ENCODE peak calls at places on chromosomes 6 and 20, in six cellular contexts. One of them, this sample, is unnamed.

GRCh38 chr20:42735539-42735938 is 454.2 kb downstream of the PTPRT start:
- DNase-seq in cardiac fibroblast: no peak
- DNase-seq in pons: no peak
- DNase-seq in DMS53: no peak
- DNase-seq in NCI-H1417: no peak
- DNase-seq in stimulated activated CD4-positive, alpha-beta T cell treated with anti-CD3 and anti-CD28 coated beads, Interleukin-1b, Interleukin-23, amount 100 ng/mL, for 24 hours: no peak
- DNase-seq in this sample: no peak

GRCh38 chr6:89591745-89592144 is 46.8 kb downstream of the LYRM2 start:
- DNase-seq in cardiac fibroblast: no peak
- DNase-seq in stimulated activated CD4-positive, alpha-beta T cell treated with anti-CD3 and anti-CD28 coated beads, Interleukin-1b, Interleukin-23, amount 100 ng/mL, for 24 hours: no peak
- DNase-seq in pons: no peak
- DNase-seq in NCI-H1417: no peak
- DNase-seq in DMS53: no peak
- DNase-seq in this sample: no peak

GRCh38 chr20:539848-540247 is 3.7 kb downstream of the CSNK2A1 start:
- DNase-seq in NCI-H1417: no peak
- DNase-seq in DMS53: peak; percentile 10
- DNase-seq in stimulated activated CD4-positive, alpha-beta T cell treated with anti-CD3 and anti-CD28 coated beads, Interleukin-1b, Interleukin-23, amount 100 ng/mL, for 24 hours: no peak
- DNase-seq in pons: no peak
- DNase-seq in cardiac fibroblast: peak; percentile 71
- DNase-seq in this sample: peak; percentile 43

GRCh38 chr20:10332656-10333421 is 101.2 kb downstream of the MKKS start:
- DNase-seq in stimulated activated CD4-positive, alpha-beta T cell treated with anti-CD3 and anti-CD28 coated beads, Interleukin-1b, Interleukin-23, amount 100 ng/mL, for 24 hours: no peak
- DNase-seq in pons: no peak
- DNase-seq in DMS53: no peak
- DNase-seq in NCI-H1417: peak; percentile 25
- DNase-seq in cardiac fibroblast: peak; percentile 45
- DNase-seq in this sample: no peak

GRCh38 chr6:148803979-148804378 is 57.1 kb downstream of the UST start:
- DNase-seq in NCI-H1417: no peak
- DNase-seq in DMS53: no peak
- DNase-seq in pons: no peak
- DNase-seq in cardiac fibroblast: no peak
- DNase-seq in stimulated activated CD4-positive, alpha-beta T cell treated with anti-CD3 and anti-CD28 coated beads, Interleukin-1b, Interleukin-23, amount 100 ng/mL, for 24 hours: no peak
- DNase-seq in this sample: peak; percentile 35

GRCh38 chr20:36591281-36591680 is 14.3 kb upstream of the RAB5IF start:
- DNase-seq in pons: no peak
- DNase-seq in NCI-H1417: no peak
- DNase-seq in stimulated activated CD4-positive, alpha-beta T cell treated with anti-CD3 and anti-CD28 coated beads, Interleukin-1b, Interleukin-23, amount 100 ng/mL, for 24 hours: no peak
- DNase-seq in cardiac fibroblast: no peak
- DNase-seq in DMS53: no peak
- DNase-seq in this sample: no peak

GRCh38 chr20:20235681-20236080 is 132.2 kb upstream of the INSM1 start:
- DNase-seq in stimulated activated CD4-positive, alpha-beta T cell treated with anti-CD3 and anti-CD28 coated beads, Interleukin-1b, Interleukin-23, amount 100 ng/mL, for 24 hours: no peak
- DNase-seq in DMS53: no peak
- DNase-seq in pons: no peak
- DNase-seq in NCI-H1417: no peak
- DNase-seq in cardiac fibroblast: no peak
- DNase-seq in this sample: no peak

GRCh38 chr6:77587963-77588362 is 64.9 kb upstream of the MEI4 start:
- DNase-seq in pons: no peak
- DNase-seq in stimulated activated CD4-positive, alpha-beta T cell treated with anti-CD3 and anti-CD28 coated beads, Interleukin-1b, Interleukin-23, amount 100 ng/mL, for 24 hours: no peak
- DNase-seq in cardiac fibroblast: no peak
- DNase-seq in DMS53: no peak
- DNase-seq in NCI-H1417: no peak
- DNase-seq in this sample: no peak

GRCh38 chr6:9543649-9544048 is 871.2 kb downstream of the TFAP2A start:
- DNase-seq in stimulated activated CD4-positive, alpha-beta T cell treated with anti-CD3 and anti-CD28 coated beads, Interleukin-1b, Interleukin-23, amount 100 ng/mL, for 24 hours: no peak
- DNase-seq in cardiac fibroblast: no peak
- DNase-seq in NCI-H1417: peak; percentile 25
- DNase-seq in pons: no peak
- DNase-seq in DMS53: no peak
- DNase-seq in this sample: no peak

GRCh38 chr6:53604623-53605190 is 59.8 kb upstream of the GCLC start:
- DNase-seq in cardiac fibroblast: no peak
- DNase-seq in DMS53: peak; percentile 38
- DNase-seq in pons: no peak
- DNase-seq in stimulated activated CD4-positive, alpha-beta T cell treated with anti-CD3 and anti-CD28 coated beads, Interleukin-1b, Interleukin-23, amount 100 ng/mL, for 24 hours: no peak
- DNase-seq in NCI-H1417: no peak
- DNase-seq in this sample: no peak

GRCh38 chr6:73586416-73586974 is 65.7 kb upstream of the EEF1A1 start:
- DNase-seq in NCI-H1417: no peak
- DNase-seq in DMS53: peak; percentile 34
- DNase-seq in stimulated activated CD4-positive, alpha-beta T cell treated with anti-CD3 and anti-CD28 coated beads, Interleukin-1b, Interleukin-23, amount 100 ng/mL, for 24 hours: no peak
- DNase-seq in pons: peak; percentile 78
- DNase-seq in cardiac fibroblast: peak; percentile 45
- DNase-seq in this sample: no peak

GRCh38 chr6:84576029-84576428 is 188.4 kb downstream of the TBX18 start:
- DNase-seq in pons: no peak
- DNase-seq in cardiac fibroblast: no peak
- DNase-seq in NCI-H1417: no peak
- DNase-seq in DMS53: no peak
- DNase-seq in stimulated activated CD4-positive, alpha-beta T cell treated with anti-CD3 and anti-CD28 coated beads, Interleukin-1b, Interleukin-23, amount 100 ng/mL, for 24 hours: no peak
- DNase-seq in this sample: no peak

GRCh38 chr6:35602133-35602946 is 86.4 kb downstream of the FKBP5 start:
- DNase-seq in DMS53: no peak
- DNase-seq in pons: peak; percentile 63
- DNase-seq in cardiac fibroblast: peak; percentile 81
- DNase-seq in NCI-H1417: peak; percentile 70
- DNase-seq in stimulated activated CD4-positive, alpha-beta T cell treated with anti-CD3 and anti-CD28 coated beads, Interleukin-1b, Interleukin-23, amount 100 ng/mL, for 24 hours: no peak
- DNase-seq in this sample: peak; percentile 8

GRCh38 chr6:168332020-168332419 is 12.4 kb upstream of the DACT2 start:
- DNase-seq in pons: no peak
- DNase-seq in NCI-H1417: peak; percentile 81
- DNase-seq in stimulated activated CD4-positive, alpha-beta T cell treated with anti-CD3 and anti-CD28 coated beads, Interleukin-1b, Interleukin-23, amount 100 ng/mL, for 24 hours: no peak
- DNase-seq in cardiac fibroblast: no peak
- DNase-seq in DMS53: no peak
- DNase-seq in this sample: no peak

GRCh38 chr20:47789081-47789998 is 4.1 kb upstream of the SULF2 start:
- DNase-seq in NCI-H1417: no peak
- DNase-seq in DMS53: no peak
- DNase-seq in stimulated activated CD4-positive, alpha-beta T cell treated with anti-CD3 and anti-CD28 coated beads, Interleukin-1b, Interleukin-23, amount 100 ng/mL, for 24 hours: no peak
- DNase-seq in pons: no peak
- DNase-seq in cardiac fibroblast: peak; percentile 67
- DNase-seq in this sample: no peak

GRCh38 chr20:1674361-1674760 is 16.8 kb upstream of the SIRPG start:
- DNase-seq in pons: no peak
- DNase-seq in DMS53: no peak
- DNase-seq in cardiac fibroblast: no peak
- DNase-seq in stimulated activated CD4-positive, alpha-beta T cell treated with anti-CD3 and anti-CD28 coated beads, Interleukin-1b, Interleukin-23, amount 100 ng/mL, for 24 hours: no peak
- DNase-seq in NCI-H1417: no peak
- DNase-seq in this sample: no peak

GRCh38 chr6:134029495-134030455 is 22.6 kb downstream of the SLC2A12 start:
- DNase-seq in cardiac fibroblast: peak; percentile 38
- DNase-seq in DMS53: peak; percentile 65
- DNase-seq in NCI-H1417: peak; percentile 55
- DNase-seq in stimulated activated CD4-positive, alpha-beta T cell treated with anti-CD3 and anti-CD28 coated beads, Interleukin-1b, Interleukin-23, amount 100 ng/mL, for 24 hours: no peak
- DNase-seq in pons: no peak
- DNase-seq in this sample: no peak

GRCh38 chr6:159790947-159791598 is 806 bp downstream of the MRPL18 start:
- DNase-seq in pons: no peak
- DNase-seq in stimulated activated CD4-positive, alpha-beta T cell treated with anti-CD3 and anti-CD28 coated beads, Interleukin-1b, Interleukin-23, amount 100 ng/mL, for 24 hours: no peak
- DNase-seq in NCI-H1417: peak; percentile 73
- DNase-seq in cardiac fibroblast: no peak
- DNase-seq in DMS53: peak; percentile 40
- DNase-seq in this sample: no peak

GRCh38 chr6:158464483-158464882 is 95.4 kb upstream of the TMEM181 start:
- DNase-seq in NCI-H1417: no peak
- DNase-seq in pons: no peak
- DNase-seq in stimulated activated CD4-positive, alpha-beta T cell treated with anti-CD3 and anti-CD28 coated beads, Interleukin-1b, Interleukin-23, amount 100 ng/mL, for 24 hours: no peak
- DNase-seq in DMS53: no peak
- DNase-seq in cardiac fibroblast: no peak
- DNase-seq in this sample: no peak

GRCh38 chr20:36313476-36313875 is 7.3 kb downstream of the DLGAP4 start:
- DNase-seq in cardiac fibroblast: no peak
- DNase-seq in stimulated activated CD4-positive, alpha-beta T cell treated with anti-CD3 and anti-CD28 coated beads, Interleukin-1b, Interleukin-23, amount 100 ng/mL, for 24 hours: no peak
- DNase-seq in NCI-H1417: no peak
- DNase-seq in pons: no peak
- DNase-seq in DMS53: no peak
- DNase-seq in this sample: no peak

GRCh38 chr6:130913119-130913518 is 85.9 kb downstream of the SMLR1 start:
- DNase-seq in pons: no peak
- DNase-seq in cardiac fibroblast: no peak
- DNase-seq in NCI-H1417: no peak
- DNase-seq in DMS53: no peak
- DNase-seq in stimulated activated CD4-positive, alpha-beta T cell treated with anti-CD3 and anti-CD28 coated beads, Interleukin-1b, Interleukin-23, amount 100 ng/mL, for 24 hours: no peak
- DNase-seq in this sample: no peak

GRCh38 chr20:14997791-14998190 is 660.4 kb upstream of the FLRT3 start:
- DNase-seq in DMS53: peak; percentile 8
- DNase-seq in pons: no peak
- DNase-seq in stimulated activated CD4-positive, alpha-beta T cell treated with anti-CD3 and anti-CD28 coated beads, Interleukin-1b, Interleukin-23, amount 100 ng/mL, for 24 hours: no peak
- DNase-seq in NCI-H1417: no peak
- DNase-seq in cardiac fibroblast: peak; percentile 48
- DNase-seq in this sample: peak; percentile 55

GRCh38 chr6:71810880-71811279 is 75.5 kb upstream of the RIMS1 start:
- DNase-seq in cardiac fibroblast: no peak
- DNase-seq in pons: no peak
- DNase-seq in stimulated activated CD4-positive, alpha-beta T cell treated with anti-CD3 and anti-CD28 coated beads, Interleukin-1b, Interleukin-23, amount 100 ng/mL, for 24 hours: no peak
- DNase-seq in DMS53: no peak
- DNase-seq in NCI-H1417: no peak
- DNase-seq in this sample: no peak

GRCh38 chr6:117344444-117345291 is 79.3 kb downstream of the VGLL2 start:
- DNase-seq in pons: no peak
- DNase-seq in cardiac fibroblast: no peak
- DNase-seq in DMS53: no peak
- DNase-seq in stimulated activated CD4-positive, alpha-beta T cell treated with anti-CD3 and anti-CD28 coated beads, Interleukin-1b, Interleukin-23, amount 100 ng/mL, for 24 hours: no peak
- DNase-seq in NCI-H1417: no peak
- DNase-seq in this sample: no peak

GRCh38 chr6:593139-593906 is 63.6 kb downstream of the HUS1B start:
- DNase-seq in NCI-H1417: peak; percentile 81
- DNase-seq in DMS53: peak; percentile 75
- DNase-seq in stimulated activated CD4-positive, alpha-beta T cell treated with anti-CD3 and anti-CD28 coated beads, Interleukin-1b, Interleukin-23, amount 100 ng/mL, for 24 hours: peak; percentile 47
- DNase-seq in pons: peak; percentile 64
- DNase-seq in cardiac fibroblast: peak; percentile 70
- DNase-seq in this sample: peak; percentile 64

GRCh38 chr6:79671605-79672266 is 40.6 kb downstream of the SH3BGRL2 start:
- DNase-seq in stimulated activated CD4-positive, alpha-beta T cell treated with anti-CD3 and anti-CD28 coated beads, Interleukin-1b, Interleukin-23, amount 100 ng/mL, for 24 hours: peak; percentile 9
- DNase-seq in cardiac fibroblast: peak; percentile 15
- DNase-seq in DMS53: peak; percentile 96
- DNase-seq in pons: no peak
- DNase-seq in NCI-H1417: peak; percentile 67
- DNase-seq in this sample: no peak

GRCh38 chr6:41071501-41071922 is 644 bp downstream of the OARD1 start:
- DNase-seq in NCI-H1417: no peak
- DNase-seq in cardiac fibroblast: no peak
- DNase-seq in DMS53: no peak
- DNase-seq in pons: no peak
- DNase-seq in stimulated activated CD4-positive, alpha-beta T cell treated with anti-CD3 and anti-CD28 coated beads, Interleukin-1b, Interleukin-23, amount 100 ng/mL, for 24 hours: peak; percentile 63
- DNase-seq in this sample: no peak

GRCh38 chr6:33768644-33769120 is 20.2 kb downstream of the LEMD2 start:
- DNase-seq in NCI-H1417: peak; percentile 38
- DNase-seq in stimulated activated CD4-positive, alpha-beta T cell treated with anti-CD3 and anti-CD28 coated beads, Interleukin-1b, Interleukin-23, amount 100 ng/mL, for 24 hours: peak; percentile 70
- DNase-seq in DMS53: peak; percentile 86
- DNase-seq in cardiac fibroblast: peak; percentile 90
- DNase-seq in pons: peak; percentile 64
- DNase-seq in this sample: peak; percentile 90

GRCh38 chr20:58692579-58693225 is at the start of gene NPEPL1:
- DNase-seq in stimulated activated CD4-positive, alpha-beta T cell treated with anti-CD3 and anti-CD28 coated beads, Interleukin-1b, Interleukin-23, amount 100 ng/mL, for 24 hours: peak; percentile 32
- DNase-seq in NCI-H1417: no peak
- DNase-seq in DMS53: peak; percentile 87
- DNase-seq in pons: peak; percentile 34
- DNase-seq in cardiac fibroblast: peak; percentile 84
- DNase-seq in this sample: peak; percentile 92

GRCh38 chr20:62831854-62832211 is 15.0 kb downstream of the COL9A3 start:
- DNase-seq in stimulated activated CD4-positive, alpha-beta T cell treated with anti-CD3 and anti-CD28 coated beads, Interleukin-1b, Interleukin-23, amount 100 ng/mL, for 24 hours: no peak
- DNase-seq in pons: peak; percentile 24
- DNase-seq in NCI-H1417: no peak
- DNase-seq in cardiac fibroblast: no peak
- DNase-seq in DMS53: no peak
- DNase-seq in this sample: no peak

GRCh38 chr6:132813173-132813856 is 1.1 kb upstream of the RPS12 start:
- DNase-seq in pons: peak; percentile 80
- DNase-seq in DMS53: peak; percentile 71
- DNase-seq in cardiac fibroblast: peak; percentile 51
- DNase-seq in NCI-H1417: peak; percentile 90
- DNase-seq in stimulated activated CD4-positive, alpha-beta T cell treated with anti-CD3 and anti-CD28 coated beads, Interleukin-1b, Interleukin-23, amount 100 ng/mL, for 24 hours: no peak
- DNase-seq in this sample: no peak

GRCh38 chr6:40125680-40126079 is 191.4 kb upstream of the MOCS1 start:
- DNase-seq in stimulated activated CD4-positive, alpha-beta T cell treated with anti-CD3 and anti-CD28 coated beads, Interleukin-1b, Interleukin-23, amount 100 ng/mL, for 24 hours: no peak
- DNase-seq in cardiac fibroblast: no peak
- DNase-seq in NCI-H1417: no peak
- DNase-seq in DMS53: no peak
- DNase-seq in pons: no peak
- DNase-seq in this sample: no peak

GRCh38 chr6:85460951-85461805 is 11.3 kb downstream of the NT5E start:
- DNase-seq in stimulated activated CD4-positive, alpha-beta T cell treated with anti-CD3 and anti-CD28 coated beads, Interleukin-1b, Interleukin-23, amount 100 ng/mL, for 24 hours: no peak
- DNase-seq in pons: no peak
- DNase-seq in NCI-H1417: no peak
- DNase-seq in cardiac fibroblast: peak; percentile 90
- DNase-seq in DMS53: no peak
- DNase-seq in this sample: no peak

GRCh38 chr6:169804427-169804826 is 53.0 kb downstream of the ERMARD start:
- DNase-seq in NCI-H1417: no peak
- DNase-seq in DMS53: no peak
- DNase-seq in pons: no peak
- DNase-seq in cardiac fibroblast: no peak
- DNase-seq in stimulated activated CD4-positive, alpha-beta T cell treated with anti-CD3 and anti-CD28 coated beads, Interleukin-1b, Interleukin-23, amount 100 ng/mL, for 24 hours: no peak
- DNase-seq in this sample: no peak

GRCh38 chr6:116596815-116597214 is 19.5 kb upstream of the RSPH4A start:
- DNase-seq in stimulated activated CD4-positive, alpha-beta T cell treated with anti-CD3 and anti-CD28 coated beads, Interleukin-1b, Interleukin-23, amount 100 ng/mL, for 24 hours: no peak
- DNase-seq in pons: no peak
- DNase-seq in cardiac fibroblast: peak; percentile 38
- DNase-seq in DMS53: peak; percentile 3
- DNase-seq in NCI-H1417: no peak
- DNase-seq in this sample: no peak

GRCh38 chr6:41970436-41970846 is 28.8 kb upstream of the CCND3 start:
- DNase-seq in stimulated activated CD4-positive, alpha-beta T cell treated with anti-CD3 and anti-CD28 coated beads, Interleukin-1b, Interleukin-23, amount 100 ng/mL, for 24 hours: peak; percentile 52
- DNase-seq in DMS53: no peak
- DNase-seq in NCI-H1417: no peak
- DNase-seq in cardiac fibroblast: peak; percentile 62
- DNase-seq in pons: peak; percentile 16
- DNase-seq in this sample: peak; percentile 63

This sample was measured in AG08395.